ENCODE peak calls at places on chromosomes 3 and 15, in seven cellular contexts. G, C, D, Y, J, B and I are unnamed samples.
A peak's percentile ranks its signal among the peaks of the same experiment; 100 is the strongest.

GRCh38 chr3:63559884-63560283 is 92.6 kb upstream of the SNTN start:
- DNase-seq in G (no peak), C (no peak), D (no peak), Y (no peak), J (no peak), B (no peak), I (no peak)

GRCh38 chr3:49609815-49610214 is 55.5 kb downstream of the BSN start:
- DNase-seq in G (no peak), C (no peak), D (peak; percentile 65), Y (no peak), J (no peak), B (no peak), I (no peak)

GRCh38 chr3:100726706-100727105 is 17.4 kb downstream of the TFG start:
- DNase-seq in G (no peak), C (no peak), D (no peak), Y (no peak), J (no peak), B (no peak), I (no peak)

GRCh38 chr3:124814620-124815421 is 72.3 kb downstream of the ITGB5 start:
- DNase-seq in G (peak; percentile 71), C (no peak), D (no peak), Y (no peak), J (no peak), B (no peak), I (no peak)

GRCh38 chr3:44886561-44886960 is 12.2 kb downstream of the TGM4 start:
- DNase-seq in G (no peak), C (no peak), D (no peak), Y (no peak), J (no peak), B (no peak), I (no peak)

GRCh38 chr3:149224736-149225594 is 3.3 kb upstream of the CP start:
- DNase-seq in G (peak; percentile 98), C (no peak), D (peak; percentile 16), Y (peak; percentile 22), J (no peak), B (peak; percentile 92), I (peak; percentile 24)

GRCh38 chr15:27418729-27419128 is 447.7 kb downstream of the GABRG3 start:
- DNase-seq in G (no peak), C (no peak), D (peak; percentile 30), Y (no peak), J (no peak), B (no peak), I (no peak)

GRCh38 chr3:196609815-196610515 is 29.5 kb upstream of the NRROS start:
- DNase-seq in G (no peak), C (no peak), D (no peak), Y (peak; percentile 37), J (no peak), B (no peak), I (no peak)

GRCh38 chr3:192916455-192917257 is 1.0 kb downstream of the MB21D2 start:
- DNase-seq in G (peak; percentile 24), C (no peak), D (peak; percentile 68), Y (no peak), J (peak; percentile 75), B (no peak), I (peak; percentile 38)

GRCh38 chr3:134351421-134351820 is 22.8 kb downstream of the AMOTL2 start:
- DNase-seq in G (no peak), C (no peak), D (no peak), Y (no peak), J (no peak), B (no peak), I (no peak)

GRCh38 chr3:133644768-133645167 is 17.0 kb downstream of the TOPBP1 start:
- DNase-seq in G (peak; percentile 48), C (no peak), D (no peak), Y (no peak), J (no peak), B (no peak), I (no peak)

GRCh38 chr3:114272271-114272670 is 21.6 kb upstream of the TIGIT start:
- DNase-seq in G (no peak), C (no peak), D (no peak), Y (no peak), J (no peak), B (no peak), I (no peak)

GRCh38 chr3:185630182-185630622 is 44.1 kb downstream of the SENP2 start:
- DNase-seq in G (no peak), C (no peak), D (no peak), Y (no peak), J (no peak), B (no peak), I (no peak)

GRCh38 chr3:13044496-13045244 is 28.6 kb downstream of the IQSEC1 start:
- DNase-seq in G (no peak), C (no peak), D (no peak), Y (no peak), J (no peak), B (no peak), I (no peak)

GRCh38 chr3:194748229-194748628 is 62.5 kb downstream of the FAM43A start:
- DNase-seq in G (no peak), C (no peak), D (no peak), Y (no peak), J (peak; percentile 53), B (no peak), I (no peak)

GRCh38 chr3:118827446-118827845 is 207.2 kb downstream of the IGSF11 start:
- DNase-seq in G (no peak), C (no peak), D (no peak), Y (no peak), J (no peak), B (no peak), I (no peak)

GRCh38 chr15:37872661-37873060 is 61.8 kb upstream of the TMCO5A start:
- DNase-seq in G (no peak), C (no peak), D (no peak), Y (no peak), J (no peak), B (no peak), I (no peak)

GRCh38 chr15:92846716-92847115 is 53.4 kb upstream of the CHD2 start:
- DNase-seq in G (no peak), C (no peak), D (no peak), Y (no peak), J (no peak), B (no peak), I (no peak)

GRCh38 chr3:38327335-38328009 is 19.1 kb upstream of the XYLB start:
- DNase-seq in G (no peak), C (no peak), D (no peak), Y (peak; percentile 59), J (no peak), B (no peak), I (no peak)

GRCh38 chr15:66145242-66146182 is 108.0 kb downstream of the MEGF11 start:
- DNase-seq in G (no peak), C (no peak), D (peak; percentile 48), Y (no peak), J (no peak), B (no peak), I (no peak)

GRCh38 chr3:187782008-187782407 is 36.7 kb upstream of the BCL6 start:
- DNase-seq in G (no peak), C (no peak), D (no peak), Y (no peak), J (no peak), B (no peak), I (no peak)

GRCh38 chr3:132382267-132382666 is 35.0 kb upstream of the DNAJC13 start:
- DNase-seq in G (no peak), C (no peak), D (no peak), Y (no peak), J (peak; percentile 60), B (no peak), I (no peak)
- TF ChIP-seq POLR2AphosphoS5 in G (no peak), C (no peak), D (no peak), Y (no peak), J (no peak), B (no peak), I (no peak)

GRCh38 chr3:141876381-141876890 is at the start of gene ATP1B3:
- DNase-seq in G (peak; percentile 60), C (peak; percentile 84), D (peak; percentile 91), Y (peak; percentile 90), J (peak; percentile 80), B (peak; percentile 39), I (peak; percentile 78)
- TF ChIP-seq TAF1 in G (peak; percentile 94), C (peak; percentile 92), D (peak; percentile 96), Y (peak; percentile 88), J (peak; percentile 91), B (peak; percentile 95), I (peak; percentile 95)

GRCh38 chr3:106435899-106436453 is 567.2 kb upstream of the CBLB start:
- DNase-seq in G (no peak), C (no peak), D (no peak), Y (no peak), J (no peak), B (no peak), I (no peak)

GRCh38 chr3:106428565-106428994 is 559.8 kb upstream of the CBLB start:
- DNase-seq in G (no peak), C (no peak), D (peak; percentile 7), Y (peak; percentile 0), J (no peak), B (no peak), I (no peak)

GRCh38 chr3:106431698-106432097 is 562.9 kb upstream of the CBLB start:
- DNase-seq in G (no peak), C (no peak), D (peak; percentile 3), Y (no peak), J (no peak), B (no peak), I (no peak)
- TF ChIP-seq POLR2AphosphoS5 in G (no peak), C (no peak), D (no peak), Y (no peak), J (no peak), B (no peak), I (no peak)

DNA sequence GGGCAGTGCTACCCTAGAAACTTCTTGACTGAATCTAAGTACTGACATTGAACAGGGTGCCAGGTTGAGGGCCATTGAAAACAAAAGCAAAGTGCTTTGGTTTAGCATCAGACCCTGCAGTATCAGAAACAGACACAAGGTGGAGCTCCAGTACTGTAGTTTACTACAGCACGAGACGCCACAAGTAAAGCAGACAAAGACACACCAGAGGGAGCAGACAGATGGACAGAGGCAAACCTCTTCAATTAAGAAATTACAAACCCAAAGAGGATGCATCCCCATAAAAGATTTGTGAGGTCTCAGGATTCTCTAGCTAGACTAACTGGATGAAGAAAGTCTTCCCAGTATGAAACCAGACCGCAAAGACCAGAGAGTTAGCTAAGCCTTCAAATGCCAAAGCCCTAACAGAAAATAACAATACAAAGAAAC is 16.6 kb downstream of the TOP2B start:
- DNase-seq in G (peak; percentile 77), C (no peak), D (peak; percentile 59), Y (peak; percentile 87), J (peak; percentile 94), B (peak; percentile 76), I (no peak)
- TF ChIP-seq TAF1 in G (no peak), C (no peak), D (no peak), Y (no peak), J (no peak), B (no peak), I (no peak)

GRCh38 chr15:101251830-101252820 is at the start of gene CHSY1:
- DNase-seq in G (peak; percentile 67), C (peak; percentile 77), D (peak; percentile 94), Y (peak; percentile 91), J (peak; percentile 80), B (peak; percentile 57), I (peak; percentile 76)
- TF ChIP-seq POLR2AphosphoS5 in G (peak; percentile 57), C (peak; percentile 80), D (peak; percentile 79), Y (peak; percentile 31), J (peak; percentile 58), B (peak; percentile 81), I (peak; percentile 85)